ENCODE peak calls at places on chromosomes 5 and 9, in five cellular contexts. One of them, this sample, is unnamed. For H3K4me1, the result is how much of the 10 kb centered on the place peaks cover.

GRCh38 chr9:135907446-135908333 is at the start of gene CAMSAP1:
- DNase-seq in tibial artery: peak
- DNase-seq in CD8-positive, alpha-beta memory T cell: peak
- DNase-seq in heart right ventricle: peak
- DNase-seq in psoas muscle: peak
- DNase-seq in this sample: peak

GRCh38 chr9:112544477-112544876 is 57.9 kb downstream of the KIAA1958 start:
- DNase-seq in CD8-positive, alpha-beta memory T cell: no peak
- DNase-seq in tibial artery: no peak
- DNase-seq in psoas muscle: no peak
- DNase-seq in heart right ventricle: no peak
- DNase-seq in this sample: no peak

GRCh38 chr9:98879094-98879957 is 64.4 kb upstream of the COL15A1 start:
- DNase-seq in psoas muscle: no peak
- DNase-seq in heart right ventricle: no peak
- DNase-seq in tibial artery: no peak
- DNase-seq in CD8-positive, alpha-beta memory T cell: no peak
- DNase-seq in this sample: no peak

GRCh38 chr9:33818167-33818831 is 1.3 kb downstream of the UBE2R2 start:
- DNase-seq in tibial artery: peak
- DNase-seq in CD8-positive, alpha-beta memory T cell: no peak
- DNase-seq in heart right ventricle: peak
- DNase-seq in psoas muscle: no peak
- DNase-seq in this sample: no peak

GRCh38 chr5:105903069-105903468 is 1767.7 kb downstream of the EFNA5 start:
- DNase-seq in psoas muscle: no peak
- DNase-seq in heart right ventricle: no peak
- DNase-seq in tibial artery: no peak
- DNase-seq in CD8-positive, alpha-beta memory T cell: no peak
- DNase-seq in this sample: no peak

GRCh38 chr5:36489505-36489904 is 116.9 kb upstream of the SLC1A3 start:
- DNase-seq in tibial artery: no peak
- DNase-seq in CD8-positive, alpha-beta memory T cell: no peak
- DNase-seq in psoas muscle: no peak
- DNase-seq in heart right ventricle: no peak
- DNase-seq in this sample: no peak

GRCh38 chr9:72154468-72155281 is 5.4 kb downstream of the GDA start:
- DNase-seq in heart right ventricle: no peak
- DNase-seq in tibial artery: no peak
- DNase-seq in CD8-positive, alpha-beta memory T cell: no peak
- DNase-seq in psoas muscle: no peak
- DNase-seq in this sample: no peak

GRCh38 chr9:136286987-136287379 is 16.9 kb downstream of the CCDC187 start:
- DNase-seq in tibial artery: no peak
- DNase-seq in psoas muscle: no peak
- DNase-seq in heart right ventricle: peak
- DNase-seq in CD8-positive, alpha-beta memory T cell: no peak
- DNase-seq in this sample: no peak

GRCh38 chr5:149628846-149629388 is 47.6 kb downstream of the ARHGEF37 start:
- DNase-seq in CD8-positive, alpha-beta memory T cell: no peak
- DNase-seq in heart right ventricle: no peak
- DNase-seq in tibial artery: no peak
- DNase-seq in psoas muscle: no peak
- DNase-seq in this sample: no peak

GRCh38 chr9:113507256-113507655 is 43.7 kb downstream of the RGS3 start:
- DNase-seq in CD8-positive, alpha-beta memory T cell: no peak
- DNase-seq in heart right ventricle: no peak
- DNase-seq in tibial artery: no peak
- DNase-seq in psoas muscle: no peak
- DNase-seq in this sample: no peak

GRCh38 chr5:1748271-1748670 is 51.4 kb downstream of the MRPL36 start:
- DNase-seq in psoas muscle: no peak
- DNase-seq in tibial artery: peak
- DNase-seq in heart right ventricle: no peak
- DNase-seq in CD8-positive, alpha-beta memory T cell: no peak
- DNase-seq in this sample: no peak

GRCh38 chr5:172370648-172371248 is 83.6 kb downstream of the SH3PXD2B start:
- DNase-seq in psoas muscle: no peak
- DNase-seq in CD8-positive, alpha-beta memory T cell: no peak
- DNase-seq in heart right ventricle: no peak
- DNase-seq in tibial artery: no peak
- DNase-seq in this sample: peak

GRCh38 chr9:83981126-83981871 is 694 bp downstream of the RMI1 start:
- DNase-seq in psoas muscle: peak
- DNase-seq in CD8-positive, alpha-beta memory T cell: no peak
- DNase-seq in tibial artery: no peak
- DNase-seq in heart right ventricle: no peak
- DNase-seq in this sample: peak

GRCh38 chr5:84885479-84886258 is 501.0 kb upstream of the EDIL3 start:
- DNase-seq in psoas muscle: no peak
- DNase-seq in tibial artery: no peak
- DNase-seq in CD8-positive, alpha-beta memory T cell: no peak
- DNase-seq in heart right ventricle: peak
- DNase-seq in this sample: no peak

GRCh38 chr5:178377583-178378270 is 145.1 kb upstream of the PHYKPL start:
- DNase-seq in heart right ventricle: no peak
- DNase-seq in psoas muscle: no peak
- DNase-seq in CD8-positive, alpha-beta memory T cell: no peak
- DNase-seq in tibial artery: no peak
- DNase-seq in this sample: no peak

GRCh38 chr5:143739741-143740140 is 72.2 kb upstream of the HMHB1 start:
- DNase-seq in heart right ventricle: no peak
- DNase-seq in tibial artery: no peak
- DNase-seq in CD8-positive, alpha-beta memory T cell: no peak
- DNase-seq in psoas muscle: no peak
- DNase-seq in this sample: no peak

GRCh38 chr5:154697335-154697734 is 57.8 kb upstream of the LARP1 start:
- DNase-seq in psoas muscle: no peak
- DNase-seq in heart right ventricle: no peak
- DNase-seq in CD8-positive, alpha-beta memory T cell: no peak
- DNase-seq in tibial artery: no peak
- DNase-seq in this sample: no peak

GRCh38 chr9:126781186-126781585 is 23.7 kb upstream of the ZBTB43 start:
- DNase-seq in heart right ventricle: no peak
- DNase-seq in tibial artery: no peak
- DNase-seq in CD8-positive, alpha-beta memory T cell: no peak
- DNase-seq in psoas muscle: no peak
- DNase-seq in this sample: no peak

GRCh38 chr9:82495884-82496777 is 507.6 kb downstream of the SPATA31D1 start:
- DNase-seq in tibial artery: no peak
- DNase-seq in psoas muscle: no peak
- DNase-seq in heart right ventricle: peak
- DNase-seq in CD8-positive, alpha-beta memory T cell: no peak
- DNase-seq in this sample: no peak

GRCh38 chr9:128771094-128771721 is 519 bp downstream of the ZER1 start:
- DNase-seq in tibial artery: no peak
- DNase-seq in heart right ventricle: no peak
- DNase-seq in CD8-positive, alpha-beta memory T cell: no peak
- DNase-seq in psoas muscle: no peak
- DNase-seq in this sample: no peak

GRCh38 chr5:58318468-58318867 is 141.4 kb downstream of the PLK2 start:
- DNase-seq in tibial artery: no peak
- DNase-seq in CD8-positive, alpha-beta memory T cell: no peak
- DNase-seq in heart right ventricle: no peak
- DNase-seq in psoas muscle: no peak
- DNase-seq in this sample: no peak

GRCh38 chr9:78595200-78595945 is 298.4 kb downstream of the PSAT1 start:
- DNase-seq in psoas muscle: no peak
- DNase-seq in tibial artery: no peak
- DNase-seq in heart right ventricle: no peak
- DNase-seq in CD8-positive, alpha-beta memory T cell: no peak
- DNase-seq in this sample: no peak

GRCh38 chr9:23541976-23542375 is 284.1 kb downstream of the ELAVL2 start:
- DNase-seq in heart right ventricle: no peak
- DNase-seq in psoas muscle: no peak
- DNase-seq in tibial artery: no peak
- DNase-seq in CD8-positive, alpha-beta memory T cell: no peak
- DNase-seq in this sample: peak

GRCh38 chr5:40775846-40776657 is 20.3 kb upstream of the TTC33 start:
- DNase-seq in tibial artery: no peak
- DNase-seq in psoas muscle: no peak
- DNase-seq in heart right ventricle: no peak
- DNase-seq in CD8-positive, alpha-beta memory T cell: no peak
- DNase-seq in this sample: no peak

GRCh38 chr9:76866689-76867088 is 39.2 kb downstream of the PRUNE2 start:
- DNase-seq in psoas muscle: no peak
- DNase-seq in heart right ventricle: no peak
- DNase-seq in CD8-positive, alpha-beta memory T cell: no peak
- DNase-seq in tibial artery: no peak
- DNase-seq in this sample: peak

GRCh38 chr5:151902215-151902614 is 22.4 kb downstream of the GLRA1 start:
- DNase-seq in tibial artery: no peak
- DNase-seq in CD8-positive, alpha-beta memory T cell: no peak
- DNase-seq in heart right ventricle: no peak
- DNase-seq in psoas muscle: no peak
- DNase-seq in this sample: no peak

GRCh38 chr5:130158036-130158435 is 253.8 kb downstream of the CHSY3 start:
- DNase-seq in tibial artery: no peak
- DNase-seq in heart right ventricle: no peak
- DNase-seq in psoas muscle: no peak
- DNase-seq in CD8-positive, alpha-beta memory T cell: no peak
- DNase-seq in this sample: no peak
- H3K4me3 ChIP-seq in tibial artery: no peak
- H3K4me3 ChIP-seq in heart right ventricle: no peak
- H3K4me3 ChIP-seq in psoas muscle: no peak
- H3K4me3 ChIP-seq in CD8-positive, alpha-beta memory T cell: no peak
- H3K4me3 ChIP-seq in this sample: no peak

DNA sequence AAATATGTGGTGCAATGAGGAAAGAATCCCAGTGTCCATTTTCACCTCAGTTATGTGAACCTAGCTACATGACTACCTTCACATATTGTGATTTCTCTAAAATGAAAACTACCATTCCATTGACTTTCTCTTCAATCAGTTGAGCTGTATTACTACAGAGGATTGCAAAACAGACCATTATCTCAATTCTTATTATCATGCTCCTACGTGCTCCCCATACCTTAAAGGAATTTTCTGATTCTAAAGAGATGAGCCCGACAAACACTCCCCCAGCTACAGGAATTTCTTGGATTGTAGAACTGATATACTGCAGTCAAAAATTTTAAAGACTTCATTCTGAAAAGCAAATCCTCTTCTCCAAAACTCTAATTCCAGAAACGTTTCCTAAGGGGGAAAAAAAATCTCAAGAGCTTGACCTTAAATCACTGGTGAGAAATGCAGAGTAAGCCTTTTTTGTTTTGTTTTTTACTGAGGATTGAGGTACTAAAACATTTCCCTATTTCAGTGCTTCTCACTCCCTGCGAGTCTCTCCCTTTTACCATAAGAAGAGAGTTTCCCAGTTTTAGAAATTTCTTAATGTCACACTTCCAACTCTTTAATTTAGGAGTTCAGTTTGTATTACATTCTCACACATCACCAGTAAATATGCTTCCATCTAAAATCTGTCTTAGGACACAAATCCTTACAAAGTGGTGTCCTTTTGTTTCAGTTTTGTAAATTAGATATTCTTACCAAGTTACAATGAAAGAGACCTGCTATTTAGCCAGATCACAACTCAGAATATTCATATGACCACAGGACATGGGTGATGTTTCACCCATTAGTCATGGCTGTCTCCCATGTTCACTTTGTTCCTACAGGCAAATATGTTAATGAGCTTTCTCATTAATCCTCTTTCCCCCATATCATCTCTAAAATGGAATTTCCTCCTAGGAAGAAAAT is 203.8 kb downstream of the TSSK1B start:
- DNase-seq in tibial artery: no peak
- DNase-seq in CD8-positive, alpha-beta memory T cell: no peak
- DNase-seq in psoas muscle: no peak
- DNase-seq in heart right ventricle: no peak
- DNase-seq in this sample: peak
- H3K4me1 ChIP-seq in tibial artery: under half
- H3K4me1 ChIP-seq in CD8-positive, alpha-beta memory T cell: under half
- H3K4me1 ChIP-seq in psoas muscle: under half
- H3K4me1 ChIP-seq in heart right ventricle: half or more
- H3K4me1 ChIP-seq in this sample: under half

GRCh38 chr5:170629566-170630175 is 125.9 kb downstream of the KCNIP1 start:
- DNase-seq in psoas muscle: no peak
- DNase-seq in CD8-positive, alpha-beta memory T cell: no peak
- DNase-seq in tibial artery: no peak
- DNase-seq in heart right ventricle: no peak
- DNase-seq in this sample: no peak
- H3K4me3 ChIP-seq in psoas muscle: no peak
- H3K4me3 ChIP-seq in CD8-positive, alpha-beta memory T cell: no peak
- H3K4me3 ChIP-seq in tibial artery: no peak
- H3K4me3 ChIP-seq in heart right ventricle: no peak
- H3K4me3 ChIP-seq in this sample: no peak

GRCh38 chr5:124663101-124663506 is 83.3 kb downstream of the ZNF608 start:
- DNase-seq in heart right ventricle: no peak
- DNase-seq in tibial artery: no peak
- DNase-seq in psoas muscle: no peak
- DNase-seq in CD8-positive, alpha-beta memory T cell: no peak
- DNase-seq in this sample: peak
- H3K4me1 ChIP-seq in heart right ventricle: half or more
- H3K4me1 ChIP-seq in tibial artery: under half
- H3K4me1 ChIP-seq in psoas muscle: half or more
- H3K4me1 ChIP-seq in CD8-positive, alpha-beta memory T cell: under half
- H3K4me1 ChIP-seq in this sample: half or more

GRCh38 chr9:122218885-122219855 is 9.6 kb downstream of the LHX6 start:
- DNase-seq in heart right ventricle: no peak
- DNase-seq in CD8-positive, alpha-beta memory T cell: no peak
- DNase-seq in psoas muscle: no peak
- DNase-seq in tibial artery: no peak
- DNase-seq in this sample: no peak
- H3K4me3 ChIP-seq in heart right ventricle: peak
- H3K4me3 ChIP-seq in CD8-positive, alpha-beta memory T cell: no peak
- H3K4me3 ChIP-seq in psoas muscle: peak
- H3K4me3 ChIP-seq in tibial artery: peak
- H3K4me3 ChIP-seq in this sample: no peak

DNA sequence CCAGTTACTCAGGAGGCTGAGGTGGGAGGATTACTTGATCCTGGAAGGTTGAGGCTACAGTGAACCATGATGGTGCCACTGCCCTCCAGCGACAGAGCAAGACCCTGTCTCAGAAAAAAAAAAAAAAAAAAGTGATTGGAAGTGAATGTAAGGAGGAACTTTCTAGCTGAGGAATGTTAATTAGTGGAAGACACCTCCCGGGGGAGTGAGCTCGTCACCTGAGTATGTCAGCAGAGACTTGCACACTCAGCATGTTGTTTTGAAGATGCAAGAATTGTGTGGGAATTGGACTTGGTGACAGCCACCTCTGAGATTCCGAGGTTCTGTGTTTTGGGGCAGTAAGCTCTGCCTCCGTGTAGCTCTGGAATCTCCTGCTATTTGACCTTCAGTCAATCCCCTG is 3.6 kb downstream of the SYNPO start:
- DNase-seq in CD8-positive, alpha-beta memory T cell: no peak
- DNase-seq in heart right ventricle: no peak
- DNase-seq in psoas muscle: no peak
- DNase-seq in tibial artery: peak
- DNase-seq in this sample: no peak
- H3K4me1 ChIP-seq in CD8-positive, alpha-beta memory T cell: under half
- H3K4me1 ChIP-seq in heart right ventricle: half or more
- H3K4me1 ChIP-seq in psoas muscle: half or more
- H3K4me1 ChIP-seq in tibial artery: half or more
- H3K4me1 ChIP-seq in this sample: half or more

GRCh38 chr5:75341934-75342333 is 4.9 kb downstream of the HMGCR start:
- DNase-seq in heart right ventricle: no peak
- DNase-seq in CD8-positive, alpha-beta memory T cell: no peak
- DNase-seq in tibial artery: no peak
- DNase-seq in psoas muscle: no peak
- DNase-seq in this sample: no peak
- H3K4me3 ChIP-seq in heart right ventricle: no peak
- H3K4me3 ChIP-seq in CD8-positive, alpha-beta memory T cell: no peak
- H3K4me3 ChIP-seq in tibial artery: no peak
- H3K4me3 ChIP-seq in psoas muscle: no peak
- H3K4me3 ChIP-seq in this sample: no peak